ENCODE peak calls at places on chromosomes 6 and 20, in six cellular contexts. One of them, this sample, is unnamed.

GRCh38 chr6:137834508-137834907 is 32.6 kb upstream of the TNFAIP3 start:
- DNase-seq in skeletal muscle cell: no peak
- DNase-seq in Kasumi-1: no peak
- DNase-seq in H54: no peak
- DNase-seq in retina: no peak
- DNase-seq in C1 segment of cervical spinal cord: no peak
- DNase-seq in this sample: no peak

GRCh38 chr20:48202774-48203173 is 417.5 kb upstream of the SULF2 start:
- DNase-seq in Kasumi-1: no peak
- DNase-seq in C1 segment of cervical spinal cord: no peak
- DNase-seq in skeletal muscle cell: no peak
- DNase-seq in H54: no peak
- DNase-seq in retina: no peak
- DNase-seq in this sample: no peak

GRCh38 chr20:63854069-63854765 is 7.1 kb upstream of the ABHD16B start:
- DNase-seq in skeletal muscle cell: no peak
- DNase-seq in Kasumi-1: peak; percentile 32
- DNase-seq in C1 segment of cervical spinal cord: no peak
- DNase-seq in retina: peak; percentile 52
- DNase-seq in H54: no peak
- DNase-seq in this sample: no peak

GRCh38 chr6:100105138-100105537 is 111.1 kb upstream of the MCHR2 start:
- DNase-seq in H54: no peak
- DNase-seq in Kasumi-1: no peak
- DNase-seq in skeletal muscle cell: no peak
- DNase-seq in C1 segment of cervical spinal cord: no peak
- DNase-seq in retina: no peak
- DNase-seq in this sample: no peak

GRCh38 chr20:38226553-38226952 is 34.0 kb downstream of the KIAA1755 start:
- DNase-seq in skeletal muscle cell: no peak
- DNase-seq in retina: no peak
- DNase-seq in H54: no peak
- DNase-seq in C1 segment of cervical spinal cord: no peak
- DNase-seq in Kasumi-1: no peak
- DNase-seq in this sample: no peak

GRCh38 chr6:89985744-89986493 is 91.7 kb downstream of the GJA10 start:
- DNase-seq in skeletal muscle cell: peak; percentile 96
- DNase-seq in Kasumi-1: no peak
- DNase-seq in retina: peak; percentile 86
- DNase-seq in C1 segment of cervical spinal cord: peak; percentile 55
- DNase-seq in H54: no peak
- DNase-seq in this sample: peak; percentile 59

GRCh38 chr6:78623567-78623966 is 243.8 kb upstream of the IRAK1BP1 start:
- DNase-seq in H54: no peak
- DNase-seq in skeletal muscle cell: no peak
- DNase-seq in retina: no peak
- DNase-seq in C1 segment of cervical spinal cord: no peak
- DNase-seq in Kasumi-1: no peak
- DNase-seq in this sample: no peak

GRCh38 chr20:47791084-47791599 is 5.9 kb upstream of the SULF2 start:
- DNase-seq in skeletal muscle cell: no peak
- DNase-seq in Kasumi-1: no peak
- DNase-seq in H54: no peak
- DNase-seq in C1 segment of cervical spinal cord: no peak
- DNase-seq in retina: no peak
- DNase-seq in this sample: no peak

This sample was measured in hippocampal formation.